ENCODE peak calls at places on chromosome X, in six cellular contexts. U is left ventricle myocardium inferior, S is ovary, Z is endothelial cell of umbilical vein, A is esophagus muscularis mucosa, O is brain microvascular endothelial cell. E is an unnamed sample. For H3K36me3, the result is how much of the 10 kb centered on the place peaks cover.

GRCh38 chrX:87528487-87528886 is 10.9 kb downstream of the KLHL4 start:
- DNase-seq in S (no peak), O (no peak), Z (no peak), A (no peak), U (no peak), E (no peak)

GRCh38 chrX:20545538-20545937 is 278.8 kb upstream of the RPS6KA3 start:
- DNase-seq in A (no peak), U (no peak), O (peak), S (no peak), Z (no peak), E (no peak)

GRCh38 chrX:112056886-112057285 is 25.7 kb downstream of the TRPC5 start:
- DNase-seq in A (no peak), O (no peak), U (no peak), Z (no peak), S (no peak), E (no peak)

GRCh38 chrX:95893632-95894031 is 791.0 kb upstream of the DIAPH2 start:
- DNase-seq in A (no peak), S (no peak), O (peak), Z (no peak), U (no peak), E (no peak)

GRCh38 chrX:107730991-107731766 is 44.4 kb downstream of the TSC22D3 start:
- DNase-seq in O (no peak), Z (peak), A (no peak), U (no peak), S (no peak), E (no peak)

GRCh38 chrX:97609357-97609756 is 725.6 kb downstream of the RPA4 start:
- DNase-seq in A (no peak), O (no peak), U (no peak), Z (no peak), S (no peak), E (no peak)

GRCh38 chrX:39832211-39832610 is 265.5 kb downstream of the BCOR start:
- DNase-seq in U (no peak), Z (no peak), S (no peak), O (no peak), A (no peak), E (no peak)

GRCh38 chrX:19332983-19333382 is 10.7 kb upstream of the PDHA1 start:
- DNase-seq in U (peak), Z (no peak), S (peak), O (no peak), A (no peak), E (no peak)

GRCh38 chrX:103565752-103566151 is 19.6 kb upstream of the TCEAL4 start:
- DNase-seq in S (no peak), A (no peak), O (peak), Z (no peak), U (no peak), E (peak)

GRCh38 chrX:38805294-38806053 is 4.2 kb downstream of the MID1IP1 start:
- DNase-seq in U (peak), A (no peak), Z (peak), S (peak), O (no peak), E (no peak)

GRCh38 chrX:40303256-40304077 is 205.7 kb upstream of the BCOR start:
- DNase-seq in Z (no peak), U (no peak), A (no peak), O (no peak), S (no peak), E (no peak)

GRCh38 chrX:84187501-84188319 is at the start of gene RPS6KA6:
- DNase-seq in U (peak), S (peak), Z (peak), O (no peak), A (no peak), E (no peak)

GRCh38 chrX:38817004-38817703 is 15.9 kb downstream of the MID1IP1 start:
- DNase-seq in Z (peak), A (no peak), S (peak), U (peak), O (peak), E (no peak)

GRCh38 chrX:153902388-153902787 is 2.1 kb upstream of the AVPR2 start:
- DNase-seq in S (no peak), O (no peak), A (no peak), Z (peak), U (no peak), E (no peak)

GRCh38 chrX:24020280-24020876 is 6.6 kb downstream of the KLHL15 start:
- DNase-seq in A (no peak), U (no peak), S (no peak), Z (no peak), O (no peak), E (no peak)

GRCh38 chrX:53125506-53125905 is 31.6 kb downstream of the KANTR start:
- DNase-seq in A (no peak), Z (no peak), S (no peak), U (no peak), O (no peak), E (no peak)

GRCh38 chrX:357693-358471 is 28.8 kb downstream of the PPP2R3B start:
- DNase-seq in S (no peak), Z (peak), U (peak), O (peak), A (no peak), E (peak)

GRCh38 chrX:84634201-84634782 is 132.0 kb upstream of the HDX start:
- DNase-seq in S (no peak), U (no peak), A (no peak), Z (no peak), O (no peak), E (no peak)

GRCh38 chrX:31449975-31450374 is 378.1 kb upstream of the FTHL17 start:
- DNase-seq in A (no peak), Z (no peak), S (no peak), O (no peak), U (no peak), E (no peak)

GRCh38 chrX:78708171-78708570 is 39.3 kb upstream of the LPAR4 start:
- DNase-seq in A (no peak), Z (peak), U (no peak), S (no peak), O (peak), E (peak)

GRCh38 chrX:9642270-9642995 is 123.2 kb downstream of the GPR143 start:
- DNase-seq in Z (no peak), A (no peak), O (no peak), U (no peak), S (no peak), E (no peak)

GRCh38 chrX:155985208-155985607 is 12.3 kb upstream of the IL9R start:
- DNase-seq in O (no peak), U (no peak), A (no peak), Z (no peak), S (no peak), E (no peak)

GRCh38 chrX:40931921-40932320 is 153.3 kb upstream of the USP9X start:
- DNase-seq in S (no peak), A (no peak), U (no peak), O (no peak), Z (no peak), E (no peak)

GRCh38 chrX:102745513-102746133 is 25.1 kb downstream of the GPRASP3 start:
- DNase-seq in Z (no peak), A (no peak), S (peak), O (no peak), U (no peak), E (no peak)

GRCh38 chrX:65866146-65866545 is 173.7 kb downstream of the VSIG4 start:
- DNase-seq in S (no peak), U (no peak), Z (no peak), A (no peak), O (no peak), E (no peak)

GRCh38 chrX:19589105-19589504 is 73.8 kb upstream of the MAP3K15 start:
- DNase-seq in Z (no peak), U (no peak), O (no peak), S (no peak), A (no peak), E (no peak)

GRCh38 chrX:150664290-150664689 is 28.9 kb upstream of the MTMR1 start:
- DNase-seq in S (no peak), U (peak), A (no peak), O (no peak), Z (no peak), E (no peak)

GRCh38 chrX:22666441-22666840 is 333.3 kb upstream of the DDX53 start:
- DNase-seq in S (no peak), Z (peak), O (peak), A (no peak), U (no peak), E (no peak)
- TF ChIP-seq CTCF in S (no peak), Z (peak), O (peak), A (no peak), U (no peak), E (no peak)

GRCh38 chrX:149497054-149497453 is 8.1 kb downstream of the IDS start:
- DNase-seq in A (no peak), O (no peak), Z (no peak), U (no peak), S (no peak), E (no peak)
- H3K36me3 ChIP-seq in A (half or more), O (under half), Z (under half), U (half or more), S (under half), E (under half)

DNA sequence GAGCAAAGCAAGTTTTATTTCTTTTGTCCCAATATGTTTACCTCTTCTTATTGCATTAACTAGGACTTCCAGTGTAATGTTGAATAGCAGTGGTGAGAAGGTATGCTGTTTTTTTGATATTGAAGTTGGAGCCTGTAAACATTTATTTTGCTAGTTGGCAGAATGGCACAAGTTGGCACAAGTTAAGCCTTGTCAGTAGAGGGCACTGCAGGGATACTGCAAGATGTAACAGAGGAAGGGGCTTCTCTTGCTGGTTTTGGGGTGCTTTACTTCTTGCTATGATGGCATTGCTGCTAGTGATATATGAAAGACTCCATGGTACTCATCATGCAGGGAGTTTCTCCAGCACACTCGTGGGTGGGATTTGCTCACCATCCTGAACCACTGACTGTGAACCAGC is 327.3 kb upstream of the ARX start:
- DNase-seq in Z (no peak), U (no peak), O (no peak), A (no peak), S (no peak), E (no peak)
- TF ChIP-seq CTCF in Z (no peak), U (no peak), O (no peak), A (no peak), S (no peak), E (peak)

GRCh38 chrX:7060444-7060843 is 87.1 kb upstream of the STS start:
- DNase-seq in Z (no peak), U (no peak), A (no peak), O (no peak), S (no peak), E (no peak)
- H3K36me3 ChIP-seq in Z (under half), U (under half), A (under half), O (under half), S (under half), E (under half)

E was measured in kidney epithelial cell.